ENCODE peak calls at places on chromosomes 5 and 9, in four cellular contexts. One of them, this sample, is unnamed.

GRCh38 chr5:13708432-13708831 is 236.1 kb downstream of the DNAH5 start:
- ATAC-seq in left lung: no peak
- ATAC-seq in right lobe of liver: peak; percentile 51
- ATAC-seq in foreskin keratinocyte: no peak
- ATAC-seq in this sample: no peak

GRCh38 chr9:134432471-134432870 is 106.2 kb downstream of the RXRA start:
- ATAC-seq in left lung: peak; percentile 31
- ATAC-seq in right lobe of liver: no peak
- ATAC-seq in foreskin keratinocyte: peak; percentile 51
- ATAC-seq in this sample: no peak

GRCh38 chr9:133791069-133791468 is 52.9 kb upstream of the SARDH start:
- ATAC-seq in left lung: no peak
- ATAC-seq in right lobe of liver: no peak
- ATAC-seq in foreskin keratinocyte: no peak
- ATAC-seq in this sample: no peak

GRCh38 chr9:76216161-76216649 is 178.0 kb downstream of the RFK start:
- ATAC-seq in left lung: peak; percentile 64
- ATAC-seq in right lobe of liver: no peak
- ATAC-seq in foreskin keratinocyte: peak; percentile 91
- ATAC-seq in this sample: peak; percentile 86

GRCh38 chr9:133968966-133969617 is 23.0 kb downstream of the VAV2 start:
- ATAC-seq in left lung: peak; percentile 16
- ATAC-seq in right lobe of liver: no peak
- ATAC-seq in foreskin keratinocyte: peak; percentile 72
- ATAC-seq in this sample: no peak

GRCh38 chr5:67581203-67581602 is 384.6 kb upstream of the CD180 start:
- ATAC-seq in left lung: no peak
- ATAC-seq in right lobe of liver: no peak
- ATAC-seq in foreskin keratinocyte: peak; percentile 61
- ATAC-seq in this sample: no peak

GRCh38 chr5:83751201-83751600 is 30.5 kb upstream of the HAPLN1 start:
- ATAC-seq in left lung: no peak
- ATAC-seq in right lobe of liver: no peak
- ATAC-seq in foreskin keratinocyte: no peak
- ATAC-seq in this sample: no peak

GRCh38 chr9:123543492-123543891 is 187.5 kb downstream of the CRB2 start:
- ATAC-seq in left lung: no peak
- ATAC-seq in right lobe of liver: no peak
- ATAC-seq in foreskin keratinocyte: no peak
- ATAC-seq in this sample: no peak

GRCh38 chr5:55897206-55897894 is 46.2 kb downstream of the IL31RA start:
- ATAC-seq in left lung: no peak
- ATAC-seq in right lobe of liver: no peak
- ATAC-seq in foreskin keratinocyte: no peak
- ATAC-seq in this sample: no peak

GRCh38 chr5:6553986-6554385 is 78.9 kb downstream of the NSUN2 start:
- ATAC-seq in left lung: no peak
- ATAC-seq in right lobe of liver: no peak
- ATAC-seq in foreskin keratinocyte: no peak
- ATAC-seq in this sample: no peak

GRCh38 chr5:87393331-87393730 is 19.4 kb downstream of the CCNH start:
- ATAC-seq in left lung: peak; percentile 64
- ATAC-seq in right lobe of liver: no peak
- ATAC-seq in foreskin keratinocyte: peak; percentile 87
- ATAC-seq in this sample: peak; percentile 69

GRCh38 chr5:134445841-134446818 is 34.4 kb upstream of the CDKN2AIPNL start:
- ATAC-seq in left lung: no peak
- ATAC-seq in right lobe of liver: no peak
- ATAC-seq in foreskin keratinocyte: no peak
- ATAC-seq in this sample: no peak

GRCh38 chr9:72948906-72949582 is 3.8 kb downstream of the ALDH1A1 start:
- ATAC-seq in left lung: no peak
- ATAC-seq in right lobe of liver: peak; percentile 5
- ATAC-seq in foreskin keratinocyte: no peak
- ATAC-seq in this sample: no peak

GRCh38 chr5:134550271-134551214 is 25.1 kb downstream of the JADE2 start:
- ATAC-seq in left lung: no peak
- ATAC-seq in right lobe of liver: no peak
- ATAC-seq in foreskin keratinocyte: no peak
- ATAC-seq in this sample: no peak

GRCh38 chr9:20790721-20791120 is 106.7 kb downstream of the FOCAD start:
- ATAC-seq in left lung: no peak
- ATAC-seq in right lobe of liver: no peak
- ATAC-seq in foreskin keratinocyte: no peak
- ATAC-seq in this sample: no peak

GRCh38 chr9:116084497-116084896 is 69.1 kb upstream of the PAPPA start:
- ATAC-seq in left lung: no peak
- ATAC-seq in right lobe of liver: no peak
- ATAC-seq in foreskin keratinocyte: no peak
- ATAC-seq in this sample: no peak

GRCh38 chr5:9387879-9388278 is 158.0 kb downstream of the SEMA5A start:
- ATAC-seq in left lung: no peak
- ATAC-seq in right lobe of liver: no peak
- ATAC-seq in foreskin keratinocyte: no peak
- ATAC-seq in this sample: no peak

GRCh38 chr9:1513105-1513504 is 462.9 kb downstream of the DMRT2 start:
- ATAC-seq in left lung: no peak
- ATAC-seq in right lobe of liver: no peak
- ATAC-seq in foreskin keratinocyte: no peak
- ATAC-seq in this sample: no peak

GRCh38 chr9:6692433-6692832 is 46.9 kb upstream of the GLDC start:
- ATAC-seq in left lung: no peak
- ATAC-seq in right lobe of liver: no peak
- ATAC-seq in foreskin keratinocyte: no peak
- ATAC-seq in this sample: no peak

GRCh38 chr9:114898741-114899140 is 31.6 kb downstream of the TNFSF8 start:
- ATAC-seq in left lung: peak; percentile 29
- ATAC-seq in right lobe of liver: peak; percentile 53
- ATAC-seq in foreskin keratinocyte: no peak
- ATAC-seq in this sample: no peak

GRCh38 chr5:172028167-172028566 is 21.7 kb upstream of the FBXW11 start:
- ATAC-seq in left lung: no peak
- ATAC-seq in right lobe of liver: peak; percentile 94
- ATAC-seq in foreskin keratinocyte: no peak
- ATAC-seq in this sample: no peak
- TF ChIP-seq CTCF in left lung: no peak
- TF ChIP-seq CTCF in right lobe of liver: no peak
- TF ChIP-seq CTCF in foreskin keratinocyte: no peak
- TF ChIP-seq CTCF in this sample: no peak

DNA sequence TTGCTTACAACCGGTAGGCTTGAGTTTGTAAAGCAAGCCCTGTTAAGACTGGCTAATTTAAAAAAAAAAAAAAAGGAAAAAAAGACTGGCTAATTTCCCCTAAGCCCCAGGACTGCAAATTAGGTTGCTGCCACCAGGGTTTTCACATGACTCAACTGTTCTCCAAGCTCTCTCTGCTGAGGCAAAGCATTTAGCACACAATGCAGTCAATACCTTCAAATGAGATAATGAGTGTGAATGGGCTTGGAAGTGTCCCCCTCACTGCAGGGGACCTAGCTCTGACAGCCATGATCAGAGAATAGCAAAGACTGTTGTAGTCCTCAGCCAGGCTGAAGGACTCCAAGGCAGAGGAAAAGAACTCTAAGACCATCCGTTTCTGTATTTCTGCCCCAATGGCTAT is 42.8 kb upstream of the ZSWIM6 start:
- ATAC-seq in left lung: no peak
- ATAC-seq in right lobe of liver: no peak
- ATAC-seq in foreskin keratinocyte: peak; percentile 43
- ATAC-seq in this sample: no peak
- TF ChIP-seq CTCF in left lung: no peak
- TF ChIP-seq CTCF in right lobe of liver: no peak
- TF ChIP-seq CTCF in foreskin keratinocyte: no peak
- TF ChIP-seq CTCF in this sample: no peak

DNA sequence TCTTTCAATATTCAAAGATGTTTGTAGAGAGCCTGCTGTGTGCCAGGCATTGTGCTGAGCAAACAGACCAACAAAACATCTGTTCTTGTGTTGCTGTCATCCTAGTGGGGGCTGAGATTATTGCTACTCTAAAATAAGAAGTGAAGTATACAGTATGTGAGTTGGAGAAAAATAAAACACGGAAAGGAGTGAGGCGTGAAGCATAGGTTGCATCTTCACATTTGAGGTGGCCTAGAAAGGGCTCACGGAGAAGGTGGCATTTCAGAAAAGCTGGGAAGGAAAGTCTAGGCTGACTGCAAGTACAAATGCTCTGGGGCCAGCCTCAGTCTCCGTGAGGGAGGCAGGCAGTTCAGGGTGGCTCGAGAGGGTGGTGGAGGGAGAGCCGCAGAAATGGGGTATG is 80.3 kb downstream of the CSNK1A1 start:
- ATAC-seq in left lung: no peak
- ATAC-seq in right lobe of liver: no peak
- ATAC-seq in foreskin keratinocyte: no peak
- ATAC-seq in this sample: no peak
- TF ChIP-seq CTCF in left lung: no peak
- TF ChIP-seq CTCF in right lobe of liver: no peak
- TF ChIP-seq CTCF in foreskin keratinocyte: no peak
- TF ChIP-seq CTCF in this sample: no peak

GRCh38 chr9:131386258-131386657 is 7.6 kb upstream of the PRRC2B start:
- ATAC-seq in left lung: no peak
- ATAC-seq in right lobe of liver: no peak
- ATAC-seq in foreskin keratinocyte: no peak
- ATAC-seq in this sample: no peak
- TF ChIP-seq CTCF in left lung: no peak
- TF ChIP-seq CTCF in right lobe of liver: no peak
- TF ChIP-seq CTCF in foreskin keratinocyte: no peak
- TF ChIP-seq CTCF in this sample: no peak

GRCh38 chr5:52360985-52361384 is 426.7 kb upstream of the ITGA1 start:
- ATAC-seq in left lung: no peak
- ATAC-seq in right lobe of liver: no peak
- ATAC-seq in foreskin keratinocyte: no peak
- ATAC-seq in this sample: no peak

GRCh38 chr5:52359261-52359660 is 428.5 kb upstream of the ITGA1 start:
- ATAC-seq in left lung: no peak
- ATAC-seq in right lobe of liver: no peak
- ATAC-seq in foreskin keratinocyte: no peak
- ATAC-seq in this sample: no peak

GRCh38 chr5:52356311-52356918 is 431.3 kb upstream of the ITGA1 start:
- ATAC-seq in left lung: no peak
- ATAC-seq in right lobe of liver: peak; percentile 43
- ATAC-seq in foreskin keratinocyte: peak; percentile 52
- ATAC-seq in this sample: no peak
- TF ChIP-seq CTCF in left lung: no peak
- TF ChIP-seq CTCF in right lobe of liver: peak; percentile 70
- TF ChIP-seq CTCF in foreskin keratinocyte: peak; percentile 83
- TF ChIP-seq CTCF in this sample: peak; percentile 24

DNA sequence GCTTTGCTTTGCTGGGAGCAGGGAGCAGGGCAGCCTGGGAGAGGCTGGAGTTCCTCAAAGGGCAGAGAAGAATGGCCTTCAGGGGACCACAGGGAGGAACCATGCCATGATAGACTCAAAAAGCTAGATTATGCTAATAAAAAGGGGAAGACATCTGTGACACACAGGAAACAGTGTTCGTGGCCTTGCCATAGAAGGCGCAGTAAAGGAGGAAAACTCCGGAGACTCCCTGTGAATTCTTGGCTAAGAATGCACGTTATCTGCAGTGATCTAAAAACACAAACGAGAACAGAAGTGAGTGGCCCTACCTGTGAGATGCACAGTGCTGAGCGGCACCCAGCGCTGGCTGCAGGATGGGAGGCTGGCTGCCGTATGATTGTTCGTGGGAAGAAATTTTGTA is 15.9 kb upstream of the LTC4S start:
- ATAC-seq in left lung: peak; percentile 54
- ATAC-seq in right lobe of liver: peak; percentile 54
- ATAC-seq in foreskin keratinocyte: no peak
- ATAC-seq in this sample: no peak
- TF ChIP-seq CTCF in left lung: no peak
- TF ChIP-seq CTCF in right lobe of liver: no peak
- TF ChIP-seq CTCF in foreskin keratinocyte: no peak
- TF ChIP-seq CTCF in this sample: no peak

DNA sequence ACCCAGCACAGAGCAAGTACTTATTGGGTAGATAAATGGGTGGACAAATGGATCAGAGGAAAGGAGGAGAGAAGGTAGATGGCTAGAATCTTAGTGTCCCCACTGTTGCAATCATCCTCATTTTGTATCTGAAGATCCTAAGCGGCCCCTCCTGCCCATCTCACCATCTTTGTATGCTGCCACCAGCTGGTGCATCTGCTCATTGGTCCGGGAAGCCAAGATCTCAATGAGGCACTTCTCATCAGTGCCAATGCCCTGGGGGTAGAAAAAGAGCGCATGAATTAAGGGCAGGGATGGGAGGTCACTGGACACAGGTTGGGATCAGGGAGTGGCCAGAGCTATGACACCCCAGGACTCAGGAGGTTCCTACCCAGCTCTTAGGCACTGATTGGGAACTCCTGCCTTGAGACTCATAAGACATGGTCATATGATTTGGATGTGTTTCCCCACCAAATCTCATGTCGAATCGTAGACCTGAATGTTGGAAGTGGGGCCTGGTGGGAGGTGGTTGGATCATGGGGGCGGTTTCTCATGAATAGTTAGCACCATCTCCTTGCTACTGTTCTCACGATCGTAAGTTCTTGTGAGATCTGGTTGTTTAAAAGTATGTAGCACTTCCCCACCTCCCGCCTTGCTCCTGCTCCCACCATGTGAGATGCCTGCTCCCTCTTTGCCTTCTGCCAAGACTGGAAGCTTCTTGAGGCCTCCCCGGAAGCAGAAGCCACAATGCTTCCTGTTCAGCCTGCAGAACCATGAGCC is 20.3 kb downstream of the ANXA6 start:
- ATAC-seq in left lung: no peak
- ATAC-seq in right lobe of liver: no peak
- ATAC-seq in foreskin keratinocyte: no peak
- ATAC-seq in this sample: no peak
- TF ChIP-seq CTCF in left lung: no peak
- TF ChIP-seq CTCF in right lobe of liver: no peak
- TF ChIP-seq CTCF in foreskin keratinocyte: no peak
- TF ChIP-seq CTCF in this sample: no peak

DNA sequence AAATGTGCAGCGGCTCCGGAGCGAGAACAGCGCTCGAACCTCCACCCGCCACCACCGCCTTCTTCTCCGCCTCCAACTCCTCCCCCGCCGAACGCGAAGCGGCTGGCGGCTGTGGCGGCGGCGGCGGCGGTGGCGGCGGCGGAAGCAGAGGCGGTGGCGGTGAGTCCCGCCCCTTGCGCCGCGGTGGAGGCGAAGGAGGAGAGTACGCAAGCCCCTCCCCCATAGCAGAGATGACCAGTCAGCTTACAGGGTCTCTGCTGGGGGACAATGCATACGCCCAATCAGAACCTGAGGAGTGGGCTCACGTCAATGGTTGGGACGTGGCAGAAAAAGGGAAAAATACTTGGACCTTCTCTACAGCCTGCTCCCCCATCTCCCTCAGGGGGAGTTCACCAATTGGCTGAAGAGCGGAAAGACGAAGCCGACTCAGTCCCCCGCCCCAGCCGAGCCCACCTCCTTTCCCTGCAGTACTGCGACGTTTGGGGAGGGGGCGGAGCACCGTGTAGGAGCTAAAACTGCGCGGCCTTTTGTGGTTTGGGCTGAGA is at the start of gene PJA2:
- ATAC-seq in left lung: peak; percentile 94
- ATAC-seq in right lobe of liver: peak; percentile 90
- ATAC-seq in foreskin keratinocyte: peak; percentile 86
- ATAC-seq in this sample: peak; percentile 96
- TF ChIP-seq CTCF in left lung: peak; percentile 67
- TF ChIP-seq CTCF in right lobe of liver: peak; percentile 29
- TF ChIP-seq CTCF in foreskin keratinocyte: peak; percentile 48
- TF ChIP-seq CTCF in this sample: peak; percentile 48

This sample was measured in gastroesophageal sphincter.